ENCODE peak calls at places on chromosomes 12 and 14, in seven cellular contexts. One of them, this sample, is unnamed.

GRCh38 chr12:131688845-131689154 is 22.1 kb upstream of the SFSWAP start:
- DNase-seq in lower leg skin: no peak
- DNase-seq in foreskin fibroblast: no peak
- DNase-seq in AG10803: no peak
- DNase-seq in RWPE2: no peak
- DNase-seq in B cell: no peak
- DNase-seq in fibroblast of the aortic adventitia: no peak
- DNase-seq in this sample: no peak

GRCh38 chr12:26821212-26821701 is 11.7 kb downstream of the ITPR2 start:
- DNase-seq in lower leg skin: no peak
- DNase-seq in foreskin fibroblast: peak
- DNase-seq in AG10803: peak
- DNase-seq in fibroblast of the aortic adventitia: no peak
- DNase-seq in RWPE2: no peak
- DNase-seq in B cell: no peak
- DNase-seq in this sample: no peak

GRCh38 chr12:116431677-116432300 is 127.4 kb upstream of the MAP1LC3B2 start:
- DNase-seq in lower leg skin: no peak
- DNase-seq in B cell: no peak
- DNase-seq in AG10803: no peak
- DNase-seq in fibroblast of the aortic adventitia: no peak
- DNase-seq in foreskin fibroblast: no peak
- DNase-seq in RWPE2: no peak
- DNase-seq in this sample: no peak

GRCh38 chr14:51780741-51781140 is 79.7 kb upstream of the GNG2 start:
- DNase-seq in lower leg skin: no peak
- DNase-seq in AG10803: peak
- DNase-seq in foreskin fibroblast: peak
- DNase-seq in RWPE2: no peak
- DNase-seq in B cell: no peak
- DNase-seq in fibroblast of the aortic adventitia: peak
- DNase-seq in this sample: peak

GRCh38 chr12:116215021-116215420 is 62.5 kb downstream of the MED13L start:
- DNase-seq in lower leg skin: no peak
- DNase-seq in foreskin fibroblast: no peak
- DNase-seq in fibroblast of the aortic adventitia: no peak
- DNase-seq in B cell: no peak
- DNase-seq in AG10803: no peak
- DNase-seq in RWPE2: no peak
- DNase-seq in this sample: no peak

GRCh38 chr12:130815028-130815741 is 23.9 kb downstream of the STX2 start:
- DNase-seq in foreskin fibroblast: no peak
- DNase-seq in lower leg skin: no peak
- DNase-seq in B cell: no peak
- DNase-seq in fibroblast of the aortic adventitia: no peak
- DNase-seq in AG10803: no peak
- DNase-seq in RWPE2: no peak
- DNase-seq in this sample: no peak

GRCh38 chr14:90604356-90604755 is 207.5 kb downstream of the CALM1 start:
- DNase-seq in fibroblast of the aortic adventitia: peak
- DNase-seq in lower leg skin: no peak
- DNase-seq in foreskin fibroblast: no peak
- DNase-seq in RWPE2: no peak
- DNase-seq in B cell: no peak
- DNase-seq in AG10803: no peak
- DNase-seq in this sample: no peak

GRCh38 chr12:79595273-79595672 is 95.5 kb downstream of the PAWR start:
- DNase-seq in lower leg skin: no peak
- DNase-seq in foreskin fibroblast: no peak
- DNase-seq in B cell: no peak
- DNase-seq in RWPE2: no peak
- DNase-seq in fibroblast of the aortic adventitia: no peak
- DNase-seq in AG10803: no peak
- DNase-seq in this sample: no peak

GRCh38 chr12:116336542-116337065 is 59.1 kb upstream of the MED13L start:
- DNase-seq in fibroblast of the aortic adventitia: peak
- DNase-seq in AG10803: peak
- DNase-seq in lower leg skin: no peak
- DNase-seq in foreskin fibroblast: no peak
- DNase-seq in RWPE2: no peak
- DNase-seq in B cell: peak
- DNase-seq in this sample: peak

GRCh38 chr12:3130053-3130805 is 53.0 kb downstream of the TSPAN9 start:
- DNase-seq in lower leg skin: no peak
- DNase-seq in AG10803: no peak
- DNase-seq in B cell: no peak
- DNase-seq in fibroblast of the aortic adventitia: no peak
- DNase-seq in foreskin fibroblast: no peak
- DNase-seq in RWPE2: no peak
- DNase-seq in this sample: no peak

GRCh38 chr12:69468237-69469026 is 1.8 kb upstream of the FRS2 start:
- DNase-seq in AG10803: no peak
- DNase-seq in fibroblast of the aortic adventitia: peak
- DNase-seq in lower leg skin: no peak
- DNase-seq in B cell: no peak
- DNase-seq in foreskin fibroblast: peak
- DNase-seq in RWPE2: no peak
- DNase-seq in this sample: peak

GRCh38 chr12:95574799-95575452 is 23.6 kb upstream of the USP44 start:
- DNase-seq in AG10803: peak
- DNase-seq in fibroblast of the aortic adventitia: peak
- DNase-seq in lower leg skin: no peak
- DNase-seq in B cell: no peak
- DNase-seq in foreskin fibroblast: peak
- DNase-seq in RWPE2: no peak
- DNase-seq in this sample: no peak

GRCh38 chr12:49198431-49199155 is 9.7 kb upstream of the TUBA1A start:
- DNase-seq in fibroblast of the aortic adventitia: peak
- DNase-seq in B cell: no peak
- DNase-seq in RWPE2: peak
- DNase-seq in lower leg skin: no peak
- DNase-seq in AG10803: peak
- DNase-seq in foreskin fibroblast: peak
- DNase-seq in this sample: no peak

GRCh38 chr14:75823334-75823733 is 158.5 kb downstream of the TGFB3 start:
- DNase-seq in B cell: no peak
- DNase-seq in foreskin fibroblast: peak
- DNase-seq in RWPE2: no peak
- DNase-seq in lower leg skin: no peak
- DNase-seq in AG10803: peak
- DNase-seq in fibroblast of the aortic adventitia: peak
- DNase-seq in this sample: no peak

GRCh38 chr14:64704743-64705405 is 650 bp downstream of the PLEKHG3 start:
- DNase-seq in B cell: peak
- DNase-seq in AG10803: peak
- DNase-seq in fibroblast of the aortic adventitia: no peak
- DNase-seq in RWPE2: peak
- DNase-seq in lower leg skin: no peak
- DNase-seq in foreskin fibroblast: peak
- DNase-seq in this sample: no peak

GRCh38 chr12:91177380-91177779 is 5.2 kb downstream of the DCN start:
- DNase-seq in fibroblast of the aortic adventitia: peak
- DNase-seq in B cell: no peak
- DNase-seq in RWPE2: no peak
- DNase-seq in foreskin fibroblast: peak
- DNase-seq in lower leg skin: no peak
- DNase-seq in AG10803: peak
- DNase-seq in this sample: no peak

GRCh38 chr12:91179315-91179714 is 3.3 kb downstream of the DCN start:
- DNase-seq in foreskin fibroblast: peak
- DNase-seq in B cell: no peak
- DNase-seq in fibroblast of the aortic adventitia: peak
- DNase-seq in lower leg skin: peak
- DNase-seq in RWPE2: no peak
- DNase-seq in AG10803: peak
- DNase-seq in this sample: no peak

GRCh38 chr12:91180162-91180561 is 2.5 kb downstream of the DCN start:
- DNase-seq in RWPE2: no peak
- DNase-seq in B cell: no peak
- DNase-seq in lower leg skin: no peak
- DNase-seq in fibroblast of the aortic adventitia: no peak
- DNase-seq in AG10803: no peak
- DNase-seq in foreskin fibroblast: no peak
- DNase-seq in this sample: no peak

GRCh38 chr12:91178801-91179200 is 3.8 kb downstream of the DCN start:
- DNase-seq in AG10803: peak
- DNase-seq in lower leg skin: no peak
- DNase-seq in fibroblast of the aortic adventitia: peak
- DNase-seq in RWPE2: no peak
- DNase-seq in foreskin fibroblast: peak
- DNase-seq in B cell: no peak
- DNase-seq in this sample: no peak

DNA sequence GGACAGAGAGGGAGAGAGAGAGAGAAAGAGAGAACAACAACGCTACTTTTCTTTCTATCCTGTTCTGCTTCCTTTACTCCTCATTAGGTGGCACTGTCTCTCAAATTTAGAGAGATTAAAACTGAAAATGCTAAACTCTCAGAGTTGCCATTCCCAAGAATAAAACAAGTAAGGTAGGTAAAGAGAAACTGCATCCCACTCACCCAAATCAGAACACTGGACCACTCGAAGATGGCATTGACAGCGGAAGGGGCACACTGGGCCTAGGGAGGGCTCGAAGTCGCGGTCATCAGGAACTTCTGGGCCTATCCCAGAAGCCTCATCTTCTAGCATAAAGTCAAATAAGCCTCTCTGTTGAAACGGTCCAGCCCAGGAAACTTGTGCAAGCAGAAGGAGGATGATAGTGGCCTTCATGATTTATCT is 4.5 kb downstream of the DCN start:
- DNase-seq in lower leg skin: no peak
- DNase-seq in B cell: no peak
- DNase-seq in fibroblast of the aortic adventitia: peak
- DNase-seq in RWPE2: no peak
- DNase-seq in foreskin fibroblast: peak
- DNase-seq in AG10803: peak
- DNase-seq in this sample: no peak
- TF ChIP-seq CTCF in lower leg skin: no peak
- TF ChIP-seq CTCF in B cell: no peak
- TF ChIP-seq CTCF in fibroblast of the aortic adventitia: peak
- TF ChIP-seq CTCF in RWPE2: peak
- TF ChIP-seq CTCF in foreskin fibroblast: peak
- TF ChIP-seq CTCF in AG10803: peak
- TF ChIP-seq CTCF in this sample: peak

GRCh38 chr14:37708481-37708880 is 113.1 kb downstream of the TTC6 start:
- DNase-seq in AG10803: peak
- DNase-seq in lower leg skin: no peak
- DNase-seq in fibroblast of the aortic adventitia: no peak
- DNase-seq in foreskin fibroblast: peak
- DNase-seq in B cell: no peak
- DNase-seq in RWPE2: no peak
- DNase-seq in this sample: no peak

GRCh38 chr14:37707716-37708115 is 112.3 kb downstream of the TTC6 start:
- DNase-seq in fibroblast of the aortic adventitia: no peak
- DNase-seq in RWPE2: no peak
- DNase-seq in foreskin fibroblast: no peak
- DNase-seq in B cell: no peak
- DNase-seq in AG10803: no peak
- DNase-seq in lower leg skin: no peak
- DNase-seq in this sample: no peak

GRCh38 chr14:37712976-37713431 is 117.6 kb downstream of the TTC6 start:
- DNase-seq in foreskin fibroblast: no peak
- DNase-seq in RWPE2: no peak
- DNase-seq in fibroblast of the aortic adventitia: no peak
- DNase-seq in AG10803: no peak
- DNase-seq in lower leg skin: no peak
- DNase-seq in B cell: no peak
- DNase-seq in this sample: no peak

GRCh38 chr14:37711499-37712475 is 116.4 kb downstream of the TTC6 start:
- DNase-seq in RWPE2: no peak
- DNase-seq in foreskin fibroblast: no peak
- DNase-seq in B cell: no peak
- DNase-seq in fibroblast of the aortic adventitia: no peak
- DNase-seq in AG10803: no peak
- DNase-seq in lower leg skin: no peak
- DNase-seq in this sample: no peak

GRCh38 chr14:37709419-37710195 is 114.2 kb downstream of the TTC6 start:
- DNase-seq in B cell: no peak
- DNase-seq in lower leg skin: no peak
- DNase-seq in RWPE2: no peak
- DNase-seq in foreskin fibroblast: peak
- DNase-seq in fibroblast of the aortic adventitia: peak
- DNase-seq in AG10803: peak
- DNase-seq in this sample: no peak
- TF ChIP-seq CTCF in B cell: no peak
- TF ChIP-seq CTCF in lower leg skin: no peak
- TF ChIP-seq CTCF in RWPE2: peak
- TF ChIP-seq CTCF in foreskin fibroblast: peak
- TF ChIP-seq CTCF in fibroblast of the aortic adventitia: peak
- TF ChIP-seq CTCF in AG10803: peak
- TF ChIP-seq CTCF in this sample: peak

GRCh38 chr14:88234442-88234841 is 88.6 kb downstream of the KCNK10 start:
- DNase-seq in foreskin fibroblast: no peak
- DNase-seq in AG10803: no peak
- DNase-seq in lower leg skin: no peak
- DNase-seq in RWPE2: no peak
- DNase-seq in fibroblast of the aortic adventitia: no peak
- DNase-seq in B cell: no peak
- DNase-seq in this sample: no peak

GRCh38 chr14:88232783-88233182 is 90.3 kb downstream of the KCNK10 start:
- DNase-seq in foreskin fibroblast: no peak
- DNase-seq in RWPE2: no peak
- DNase-seq in fibroblast of the aortic adventitia: no peak
- DNase-seq in AG10803: no peak
- DNase-seq in B cell: no peak
- DNase-seq in lower leg skin: no peak
- DNase-seq in this sample: peak

GRCh38 chr14:88229428-88229827 is 93.6 kb downstream of the KCNK10 start:
- DNase-seq in RWPE2: no peak
- DNase-seq in B cell: no peak
- DNase-seq in foreskin fibroblast: no peak
- DNase-seq in AG10803: no peak
- DNase-seq in lower leg skin: no peak
- DNase-seq in fibroblast of the aortic adventitia: no peak
- DNase-seq in this sample: no peak

GRCh38 chr14:88231626-88232025 is 91.4 kb downstream of the KCNK10 start:
- DNase-seq in AG10803: no peak
- DNase-seq in RWPE2: no peak
- DNase-seq in B cell: no peak
- DNase-seq in lower leg skin: no peak
- DNase-seq in fibroblast of the aortic adventitia: no peak
- DNase-seq in foreskin fibroblast: no peak
- DNase-seq in this sample: no peak

GRCh38 chr14:88233915-88234314 is 89.2 kb downstream of the KCNK10 start:
- DNase-seq in AG10803: no peak
- DNase-seq in fibroblast of the aortic adventitia: peak
- DNase-seq in foreskin fibroblast: no peak
- DNase-seq in B cell: no peak
- DNase-seq in RWPE2: no peak
- DNase-seq in lower leg skin: no peak
- DNase-seq in this sample: peak
- TF ChIP-seq CTCF in AG10803: no peak
- TF ChIP-seq CTCF in fibroblast of the aortic adventitia: peak
- TF ChIP-seq CTCF in foreskin fibroblast: no peak
- TF ChIP-seq CTCF in B cell: peak
- TF ChIP-seq CTCF in RWPE2: peak
- TF ChIP-seq CTCF in lower leg skin: no peak
- TF ChIP-seq CTCF in this sample: no peak

DNA sequence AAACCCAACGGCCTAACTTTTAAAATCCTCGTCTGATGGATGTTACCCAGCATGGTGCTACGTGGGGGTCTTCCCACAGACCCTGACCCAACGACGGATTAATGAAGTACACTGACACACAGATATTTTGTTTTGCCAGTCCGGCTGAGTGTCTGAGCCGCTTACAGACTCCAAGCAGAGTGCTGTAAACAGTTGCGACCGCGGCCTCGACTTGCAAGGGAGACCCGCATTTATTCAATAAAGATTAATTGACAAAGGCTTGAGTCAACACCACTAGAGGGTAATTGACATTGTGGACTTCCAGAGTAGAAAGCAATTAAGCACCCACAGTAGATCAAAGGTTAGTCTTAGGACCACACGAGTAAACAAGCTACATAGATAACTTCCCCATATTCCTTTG is 1042.4 kb downstream of the AACS start:
- DNase-seq in B cell: no peak
- DNase-seq in fibroblast of the aortic adventitia: no peak
- DNase-seq in AG10803: no peak
- DNase-seq in lower leg skin: no peak
- DNase-seq in foreskin fibroblast: no peak
- DNase-seq in RWPE2: no peak
- DNase-seq in this sample: no peak
- TF ChIP-seq CTCF in B cell: no peak
- TF ChIP-seq CTCF in fibroblast of the aortic adventitia: no peak
- TF ChIP-seq CTCF in AG10803: no peak
- TF ChIP-seq CTCF in lower leg skin: no peak
- TF ChIP-seq CTCF in foreskin fibroblast: no peak
- TF ChIP-seq CTCF in RWPE2: no peak
- TF ChIP-seq CTCF in this sample: no peak